ENCODE peak calls at places on chromosomes 13 and 19, in nine cellular contexts. Z is A673, N is heart left ventricle, V is CD14-positive monocyte, H is fibroblast of pulmonary artery, X is nephron progenitor cell, I is SK-N-SH, L is tibial artery, B is H9. K is an unnamed sample.

GRCh38 chr19:4640247-4641000 is 1.1 kb downstream of the TNFAIP8L1 start:
- DNase-seq in X (no peak), I (no peak), Z (no peak), L (no peak), V (no peak), H (no peak), B (no peak), N (no peak), K (no peak)

GRCh38 chr19:23957660-23958281 is 43.1 kb downstream of the ZNF726 start:
- DNase-seq in Z (no peak), X (no peak), I (no peak), L (no peak), B (no peak), H (peak; percentile 7), V (no peak), N (no peak), K (no peak)

GRCh38 chr13:74068471-74068870 is 65.7 kb downstream of the KLF12 start:
- DNase-seq in Z (no peak), B (no peak), V (no peak), X (no peak), H (no peak), N (no peak), L (no peak), I (no peak), K (no peak)

GRCh38 chr19:29365836-29366417 is 153.0 kb upstream of the UQCRFS1 start:
- DNase-seq in N (no peak), Z (no peak), H (no peak), V (no peak), L (no peak), I (no peak), B (no peak), X (no peak), K (no peak)

GRCh38 chr13:37148501-37148900 is 43.0 kb upstream of the CSNK1A1L start:
- DNase-seq in N (no peak), V (no peak), X (no peak), B (no peak), I (peak; percentile 12), L (no peak), Z (no peak), H (no peak), K (no peak)

GRCh38 chr13:27463500-27463899 is 13.1 kb upstream of the MTIF3 start:
- DNase-seq in V (no peak), X (no peak), Z (no peak), I (no peak), B (no peak), N (no peak), L (no peak), H (no peak), K (no peak)

GRCh38 chr19:681029-681626 is 4.9 kb downstream of the FSTL3 start:
- DNase-seq in N (no peak), V (peak; percentile 82), L (peak; percentile 41), I (peak; percentile 97), X (peak; percentile 94), B (no peak), H (no peak), Z (peak; percentile 92), K (no peak)

GRCh38 chr13:36086117-36086516 is 45.1 kb downstream of the DCLK1 start:
- DNase-seq in V (no peak), H (no peak), I (peak; percentile 40), B (peak; percentile 49), L (no peak), X (no peak), Z (no peak), N (no peak), K (no peak)

GRCh38 chr19:48395499-48395898 is 2.0 kb downstream of the GRIN2D start:
- DNase-seq in Z (no peak), N (no peak), H (no peak), X (no peak), B (no peak), I (no peak), V (no peak), L (no peak), K (no peak)

GRCh38 chr19:48394331-48395169 is 1.1 kb downstream of the GRIN2D start:
- DNase-seq in X (no peak), Z (no peak), L (no peak), N (no peak), H (no peak), B (peak; percentile 46), V (no peak), I (no peak), K (no peak)

GRCh38 chr19:48393196-48393558 is 291 bp upstream of the GRIN2D start:
- DNase-seq in N (no peak), I (no peak), B (no peak), H (no peak), X (no peak), V (no peak), Z (no peak), L (no peak), K (no peak)

GRCh38 chr19:48395170-48395455 is 1.6 kb downstream of the GRIN2D start:
- DNase-seq in L (no peak), I (no peak), Z (no peak), X (no peak), B (no peak), N (no peak), V (no peak), H (no peak), K (no peak)

GRCh38 chr19:48393559-48394330 is at the start of gene GRIN2D:
- DNase-seq in V (no peak), L (no peak), I (peak; percentile 78), B (peak; percentile 64), X (peak; percentile 71), H (peak; percentile 42), Z (peak; percentile 72), N (no peak), K (peak; percentile 45)
- TF ChIP-seq CTCF in V (no peak), L (no peak), I (peak; percentile 37), B (peak; percentile 29), X (no peak), H (no peak), Z (peak; percentile 29), N (no peak), K (no peak)

GRCh38 chr19:18339703-18340102 is 695 bp upstream of the PGPEP1 start:
- DNase-seq in X (peak; percentile 25), L (no peak), N (no peak), I (peak; percentile 50), H (peak; percentile 35), V (no peak), Z (no peak), B (peak; percentile 64), K (no peak)

GRCh38 chr19:18342090-18342632 is 1.8 kb downstream of the PGPEP1 start:
- DNase-seq in N (no peak), H (no peak), I (no peak), Z (no peak), L (no peak), X (no peak), B (no peak), V (no peak), K (no peak)

GRCh38 chr19:18340990-18341868 is 831 bp downstream of the PGPEP1 start:
- DNase-seq in Z (peak; percentile 64), L (peak; percentile 52), I (peak; percentile 70), V (peak; percentile 90), X (peak; percentile 40), N (peak; percentile 73), H (peak; percentile 34), B (peak; percentile 52), K (no peak)

GRCh38 chr19:18338471-18339001 is 1.9 kb upstream of the PGPEP1 start:
- DNase-seq in I (no peak), Z (no peak), H (no peak), V (no peak), N (no peak), L (no peak), X (no peak), B (no peak), K (no peak)

DNA sequence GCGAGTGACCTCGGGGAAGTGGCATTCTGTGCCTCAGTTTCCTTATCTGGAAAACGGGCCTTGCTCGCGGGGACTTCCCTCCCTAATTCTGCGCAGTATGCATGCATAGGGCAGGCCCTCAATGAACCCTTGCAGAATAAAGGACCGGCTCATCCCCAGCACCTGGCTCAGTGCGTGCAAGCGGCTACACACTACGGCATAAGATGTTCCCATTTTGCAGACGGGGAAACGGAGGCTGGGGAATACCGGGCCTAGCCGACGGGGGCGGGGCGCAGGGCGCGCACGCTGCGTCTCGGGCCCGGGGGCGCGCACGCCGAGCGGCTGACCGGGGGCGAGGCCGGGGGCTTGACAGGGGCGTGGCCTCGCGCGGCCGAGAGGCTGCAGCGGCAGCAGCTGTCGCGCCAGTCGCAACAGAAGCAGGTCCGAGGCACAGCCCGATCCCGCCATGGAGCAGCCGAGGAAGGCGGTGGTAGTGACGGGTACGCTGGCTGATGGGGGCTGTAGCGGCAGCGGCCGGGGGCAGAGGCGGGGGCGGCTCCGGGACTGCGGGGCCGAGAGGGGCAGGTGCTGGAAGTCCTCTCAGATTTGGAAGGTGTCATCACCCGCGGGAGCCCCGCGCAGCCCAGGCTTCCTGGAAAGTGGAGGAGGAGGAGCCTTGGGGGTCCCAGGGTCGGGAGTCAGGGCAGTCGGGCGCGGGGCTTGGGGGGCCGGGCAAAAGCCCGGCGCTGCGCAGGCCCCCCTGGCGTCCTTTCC is at the start of gene PGPEP1:
- DNase-seq in X (peak; percentile 81), B (peak; percentile 83), L (peak; percentile 35), N (peak; percentile 65), Z (peak; percentile 75), V (peak; percentile 53), H (peak; percentile 61), I (peak; percentile 96), K (peak; percentile 60)
- TF ChIP-seq CTCF in X (no peak), B (no peak), L (peak; percentile 14), N (no peak), Z (no peak), V (no peak), H (no peak), I (no peak), K (no peak)

GRCh38 chr19:34856052-34856451 is 70.7 kb upstream of the ZNF30 start:
- DNase-seq in L (no peak), N (no peak), B (no peak), V (no peak), I (no peak), X (no peak), H (no peak), Z (no peak), K (no peak)

GRCh38 chr19:34847393-34847792 is 74.4 kb upstream of the ZNF599 start:
- DNase-seq in Z (no peak), X (no peak), V (no peak), N (no peak), I (no peak), B (no peak), H (no peak), L (no peak), K (no peak)

GRCh38 chr19:34853369-34853768 is 73.3 kb upstream of the ZNF30 start:
- DNase-seq in Z (no peak), V (no peak), N (no peak), L (no peak), X (no peak), I (no peak), H (no peak), B (no peak), K (no peak)

DNA sequence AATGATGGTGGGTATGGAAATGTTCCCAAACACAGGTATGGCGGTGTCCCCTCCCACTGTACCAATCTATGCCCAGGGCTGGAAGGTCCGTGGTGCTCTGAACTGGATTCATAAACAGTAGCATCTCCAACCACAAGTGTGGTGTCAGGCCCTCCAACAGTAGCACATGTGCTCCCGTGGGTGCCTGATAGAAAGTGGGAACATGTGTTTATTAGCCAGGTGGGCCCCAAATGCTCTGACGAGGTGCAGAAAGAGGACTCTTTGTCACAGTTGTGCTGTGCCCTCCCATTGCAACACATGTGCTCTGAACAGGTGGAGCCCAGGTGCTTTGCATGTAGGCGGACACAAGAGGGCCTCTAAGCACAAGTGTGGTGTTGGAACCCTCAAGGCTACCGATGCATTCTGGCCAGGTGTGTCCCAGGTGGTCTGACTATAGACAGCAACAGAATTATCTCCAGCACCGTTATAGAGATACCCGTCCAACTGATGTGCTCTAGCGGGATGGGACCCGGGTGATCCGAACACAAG is 75.4 kb upstream of the ZNF30 start:
- DNase-seq in N (no peak), H (no peak), L (no peak), V (no peak), Z (no peak), X (no peak), B (peak; percentile 67), I (no peak), K (no peak)
- TF ChIP-seq CTCF in N (no peak), H (no peak), L (no peak), V (no peak), Z (no peak), X (no peak), B (peak; percentile 59), I (no peak), K (no peak)

DNA sequence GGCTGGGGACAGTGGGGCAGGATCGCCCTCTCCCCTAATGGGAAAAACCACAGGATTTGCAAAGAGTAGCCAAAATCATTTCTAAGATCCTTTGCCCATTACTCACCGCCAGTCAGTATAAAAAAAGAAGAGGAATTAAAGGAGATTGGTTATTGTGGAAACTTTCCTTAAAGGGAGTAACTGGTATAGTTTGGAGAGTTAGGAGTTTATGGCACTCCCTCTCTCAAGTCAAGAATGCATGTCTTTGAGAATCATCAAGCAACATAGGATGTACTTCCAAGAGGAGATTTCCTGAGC is 30.5 kb upstream of the IRS2 start:
- DNase-seq in N (no peak), B (no peak), H (no peak), X (no peak), V (no peak), I (no peak), L (no peak), Z (no peak), K (no peak)
- TF ChIP-seq CTCF in N (no peak), B (no peak), H (no peak), X (no peak), V (no peak), I (no peak), L (no peak), Z (no peak), K (no peak)

K was measured in neural crest cell.